ENCODE peak calls at places on chromosomes 4 and X, in eight cellular contexts. U, Q, K, Z, N, A, C and O are unnamed samples.

GRCh38 chrX:110042521-110042920 is 39.6 kb downstream of the TMEM164 start:
- DNase-seq in N (no peak), U (no peak), A (no peak), C (no peak), K (no peak), Q (no peak), Z (peak), O (no peak)

GRCh38 chr4:85761803-85762202 is 286.9 kb downstream of the ARHGAP24 start:
- DNase-seq in N (peak), U (no peak), C (no peak), Q (no peak), Z (no peak), A (no peak), K (no peak), O (no peak)

GRCh38 chr4:124483043-124483906 is 229.3 kb downstream of the ANKRD50 start:
- DNase-seq in U (no peak), C (no peak), Z (no peak), Q (no peak), A (no peak), N (no peak), K (no peak), O (no peak)

GRCh38 chr4:84497220-84497834 is 1.8 kb downstream of the NKX6-1 start:
- DNase-seq in U (no peak), A (no peak), Q (no peak), C (no peak), Z (no peak), K (no peak), N (peak), O (no peak)

GRCh38 chrX:102345916-102346315 is 93.9 kb downstream of the NXF2B start:
- DNase-seq in K (peak), C (peak), U (peak), N (peak), Z (peak), A (no peak), Q (peak), O (no peak)

GRCh38 chr4:40827774-40828173 is 78.0 kb downstream of the NSUN7 start:
- DNase-seq in Z (no peak), N (no peak), U (no peak), C (no peak), Q (no peak), K (no peak), A (no peak), O (no peak)

GRCh38 chr4:6534618-6535328 is 40.2 kb upstream of the MAN2B2 start:
- DNase-seq in A (no peak), Q (no peak), K (no peak), N (no peak), Z (no peak), C (no peak), U (no peak), O (no peak)

GRCh38 chrX:54452920-54453319 is 12.7 kb downstream of the TSR2 start:
- DNase-seq in K (no peak), Q (no peak), U (no peak), C (no peak), N (no peak), A (no peak), Z (peak), O (peak)

GRCh38 chr4:6938237-6938636 is 28.6 kb downstream of the TBC1D14 start:
- DNase-seq in K (no peak), Z (peak), N (no peak), Q (peak), U (no peak), C (no peak), A (no peak), O (no peak)

GRCh38 chrX:135112096-135112729 is 8.1 kb downstream of the ETDB start:
- DNase-seq in K (no peak), Z (peak), Q (peak), N (peak), U (no peak), A (peak), C (no peak), O (peak)

GRCh38 chr4:6425336-6425735 is 47.1 kb downstream of the PPP2R2C start:
- DNase-seq in K (no peak), N (no peak), A (no peak), Q (no peak), U (no peak), C (no peak), Z (no peak), O (no peak)

GRCh38 chr4:67765401-67765800 is 11.2 kb upstream of the GNRHR start:
- DNase-seq in A (no peak), K (no peak), Z (no peak), U (no peak), C (no peak), Q (no peak), N (no peak), O (no peak)

GRCh38 chr4:151675366-151676060 is 85.3 kb downstream of the GATB start:
- DNase-seq in C (no peak), Z (no peak), N (no peak), K (no peak), Q (peak), A (no peak), U (no peak), O (no peak)

GRCh38 chr4:157290622-157291021 is 70.1 kb downstream of the GRIA2 start:
- DNase-seq in Q (no peak), Z (no peak), A (no peak), U (no peak), C (no peak), N (no peak), K (no peak), O (no peak)

GRCh38 chr4:158033416-158033863 is 139.4 kb downstream of the GASK1B start:
- DNase-seq in N (peak), A (no peak), Z (no peak), K (no peak), C (no peak), U (no peak), Q (peak), O (peak)

GRCh38 chr4:113064244-113064643 is 14.8 kb downstream of the ANK2 start:
- DNase-seq in N (peak), U (no peak), Q (no peak), Z (no peak), A (no peak), C (no peak), K (no peak), O (no peak)

GRCh38 chr4:7549866-7550265 is 115.1 kb upstream of the PSAPL1 start:
- DNase-seq in N (no peak), C (no peak), A (no peak), Q (no peak), Z (no peak), U (no peak), K (no peak), O (no peak)

GRCh38 chr4:41538887-41539498 is 1.0 kb downstream of the LIMCH1 start:
- DNase-seq in N (no peak), K (no peak), Z (no peak), A (no peak), U (peak), Q (no peak), C (no peak), O (no peak)

GRCh38 chrX:55340896-55341433 is 76.2 kb upstream of the PAGE3 start:
- DNase-seq in C (no peak), U (no peak), N (no peak), Z (no peak), Q (no peak), K (no peak), A (no peak), O (no peak)

GRCh38 chrX:53321943-53322497 is 40.6 kb upstream of the IQSEC2 start:
- DNase-seq in A (no peak), C (no peak), Z (no peak), U (no peak), K (no peak), N (no peak), Q (no peak), O (no peak)

GRCh38 chrX:53320543-53321215 is 39.3 kb upstream of the IQSEC2 start:
- DNase-seq in Z (peak), A (no peak), N (peak), K (no peak), C (no peak), Q (no peak), U (no peak), O (no peak)

GRCh38 chrX:53319614-53320542 is 38.5 kb upstream of the IQSEC2 start:
- DNase-seq in Q (no peak), A (no peak), Z (peak), N (peak), K (no peak), C (no peak), U (no peak), O (no peak)

GRCh38 chrX:53323196-53323595 is 41.8 kb upstream of the IQSEC2 start:
- DNase-seq in K (no peak), A (no peak), Q (no peak), C (no peak), Z (no peak), N (no peak), U (no peak), O (no peak)

GRCh38 chrX:53321216-53321942 is 40.0 kb upstream of the IQSEC2 start:
- DNase-seq in A (no peak), U (no peak), Q (no peak), N (peak), C (no peak), Z (peak), K (no peak), O (no peak)
- TF ChIP-seq POLR2A in A (peak), U (peak), Q (no peak), N (no peak), C (no peak), Z (no peak), K (no peak), O (no peak)

GRCh38 chr4:86935833-86936721 is 1.3 kb downstream of the AFF1 start:
- DNase-seq in U (peak), Z (peak), Q (peak), C (peak), A (peak), N (peak), K (no peak), O (peak)
- TF ChIP-seq POLR2A in U (peak), Z (no peak), Q (no peak), C (peak), A (no peak), N (peak), K (peak), O (peak)

DNA sequence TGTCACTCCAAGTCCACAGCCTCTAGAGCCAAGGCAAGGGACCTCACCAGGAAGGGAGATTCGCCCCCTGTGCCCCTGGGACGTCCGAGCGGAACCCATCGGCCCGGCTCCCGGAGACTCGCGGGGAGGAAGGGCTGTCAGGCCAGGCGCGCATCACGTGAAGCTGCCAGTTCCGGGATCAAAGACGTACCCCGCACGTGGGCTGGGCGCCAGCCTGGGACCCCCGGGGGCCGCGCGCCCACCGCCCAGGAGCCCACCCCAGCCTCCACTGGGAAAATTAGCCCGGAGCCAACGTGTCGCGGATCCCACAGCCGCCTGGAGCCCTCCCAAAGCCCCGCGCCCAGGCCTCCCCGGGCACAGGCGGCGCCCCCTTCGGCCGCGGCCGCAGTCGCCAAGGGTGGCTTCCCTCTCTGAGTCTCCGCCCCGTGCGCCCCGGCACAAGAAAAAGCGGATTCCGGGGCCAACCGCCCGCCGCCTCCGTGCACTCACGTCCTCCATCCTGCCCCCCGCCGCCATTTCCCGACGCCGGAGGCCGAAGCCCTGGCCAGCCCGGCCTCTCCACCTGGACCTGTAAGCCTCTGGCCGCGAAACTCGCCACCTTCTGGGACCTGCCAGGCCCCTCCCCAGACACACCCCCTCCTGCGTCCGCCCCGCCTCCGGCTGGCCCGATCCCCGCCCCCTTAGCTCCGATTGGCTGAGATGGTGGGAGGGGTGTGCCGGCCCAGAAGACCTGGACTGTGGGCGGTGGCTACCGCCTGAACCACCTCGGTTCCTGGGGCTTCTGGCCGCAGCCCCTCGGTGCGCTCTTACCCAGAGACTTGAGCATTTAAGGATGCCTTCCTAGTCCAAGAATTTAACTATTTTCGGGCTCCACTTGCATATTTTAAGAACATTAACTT is at the start of gene TMEM192:
- DNase-seq in K (peak), N (peak), U (peak), Q (peak), A (peak), C (peak), Z (peak), O (peak)
- TF ChIP-seq POLR2A in K (peak), N (peak), U (peak), Q (no peak), A (no peak), C (peak), Z (peak), O (peak)

GRCh38 chrX:153624196-153625091 is 22.6 kb upstream of the DUSP9 start:
- DNase-seq in N (peak), A (no peak), K (no peak), C (no peak), U (no peak), Z (no peak), Q (no peak), O (no peak)
- TF ChIP-seq POLR2A in N (no peak), A (no peak), K (no peak), C (no peak), U (no peak), Z (no peak), Q (no peak), O (no peak)

DNA sequence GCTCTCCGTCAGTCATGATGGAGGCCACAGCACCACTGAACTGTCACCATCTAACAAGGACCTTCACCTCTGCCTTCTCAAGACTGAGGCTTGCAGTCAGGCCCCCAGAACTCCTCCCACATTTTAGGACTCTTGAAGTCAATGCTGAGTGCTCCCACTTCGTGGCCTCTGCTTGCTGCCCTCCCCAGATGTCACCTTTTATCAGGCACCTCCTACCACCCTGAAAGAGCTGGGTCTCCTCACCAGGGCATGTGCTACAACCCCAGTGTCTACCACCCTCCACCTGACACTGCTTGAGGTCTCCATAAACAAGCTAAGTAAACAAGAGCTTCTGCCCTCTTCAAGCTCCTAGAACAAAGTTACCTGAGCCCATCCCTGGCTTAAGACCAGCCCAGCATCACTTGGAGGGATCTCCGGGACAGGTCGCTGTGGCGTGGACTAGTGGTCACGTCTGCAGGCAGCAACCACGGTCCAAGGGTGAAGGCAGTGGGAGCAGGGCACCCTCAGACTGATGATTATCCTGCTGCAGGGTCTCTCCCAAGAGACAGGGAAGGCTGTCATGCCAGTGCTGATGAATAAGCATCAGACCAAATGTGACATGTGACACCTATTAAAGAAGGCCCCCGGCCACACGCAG is 7.7 kb upstream of the FAM53A start:
- DNase-seq in A (no peak), C (no peak), Z (no peak), U (no peak), K (no peak), Q (no peak), N (no peak), O (no peak)
- TF ChIP-seq POLR2A in A (no peak), C (no peak), Z (no peak), U (no peak), K (no peak), Q (no peak), N (no peak), O (no peak)

DNA sequence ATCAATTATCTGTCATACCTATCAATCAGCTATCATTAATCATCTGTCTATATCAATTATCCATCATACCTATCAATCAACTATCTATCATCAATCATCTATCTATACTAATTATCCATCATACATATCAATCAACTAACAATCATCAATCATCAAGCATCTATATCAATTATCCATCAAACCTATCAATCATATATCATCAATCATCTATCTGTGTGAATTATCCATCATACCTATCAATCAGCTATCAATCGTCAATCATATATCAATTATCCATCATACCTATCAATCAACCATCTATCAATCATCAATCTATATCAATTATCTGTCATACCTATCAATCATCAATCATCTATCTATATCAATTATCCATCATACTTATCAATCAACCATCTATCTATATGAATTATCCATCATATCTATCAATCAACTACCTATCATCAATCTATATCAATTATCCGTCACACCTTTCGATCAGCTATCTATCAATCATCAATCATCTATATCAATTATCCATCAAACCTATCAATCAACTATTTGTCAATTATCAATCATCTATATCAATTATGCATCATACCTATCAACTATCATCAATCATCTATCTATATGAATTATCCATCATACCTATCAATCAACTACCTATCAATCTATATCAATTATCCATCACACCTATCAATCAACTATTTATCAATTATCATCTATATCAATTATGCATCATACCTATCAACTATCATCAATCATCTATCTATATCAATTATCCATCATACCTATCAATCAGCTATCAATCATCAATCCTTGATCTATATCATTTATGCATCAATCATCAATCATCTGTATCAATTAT is 70.4 kb upstream of the PPP2R3B start:
- DNase-seq in N (no peak), A (no peak), U (no peak), Z (no peak), Q (no peak), K (no peak), C (no peak), O (no peak)
- TF ChIP-seq POLR2A in N (no peak), A (no peak), U (no peak), Z (no peak), Q (no peak), K (no peak), C (no peak), O (no peak)

DNA sequence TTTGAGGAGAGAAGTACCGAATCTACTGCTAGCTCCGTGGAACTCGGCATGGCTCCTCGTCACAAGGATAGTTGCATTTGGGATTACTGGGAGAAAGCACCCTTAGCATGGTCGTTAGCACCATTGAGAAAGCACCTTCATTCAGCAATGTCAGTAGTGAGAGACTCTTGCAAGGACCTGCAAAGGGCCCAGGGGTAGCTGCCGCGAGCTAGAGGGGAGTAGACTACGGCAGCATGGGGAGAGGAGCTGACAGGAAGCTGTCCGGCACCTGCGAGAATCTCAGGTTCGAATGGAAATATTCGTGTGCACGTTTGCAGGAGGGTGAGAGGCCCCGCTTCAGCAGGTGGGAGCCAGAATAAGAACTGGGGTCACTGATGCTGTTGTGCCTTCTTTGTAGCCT is 20.2 kb downstream of the TLR10 start:
- DNase-seq in A (no peak), U (no peak), N (no peak), C (peak), K (no peak), Q (no peak), Z (peak), O (no peak)
- TF ChIP-seq POLR2A in A (no peak), U (no peak), N (no peak), C (no peak), K (no peak), Q (no peak), Z (no peak), O (no peak)

DNA sequence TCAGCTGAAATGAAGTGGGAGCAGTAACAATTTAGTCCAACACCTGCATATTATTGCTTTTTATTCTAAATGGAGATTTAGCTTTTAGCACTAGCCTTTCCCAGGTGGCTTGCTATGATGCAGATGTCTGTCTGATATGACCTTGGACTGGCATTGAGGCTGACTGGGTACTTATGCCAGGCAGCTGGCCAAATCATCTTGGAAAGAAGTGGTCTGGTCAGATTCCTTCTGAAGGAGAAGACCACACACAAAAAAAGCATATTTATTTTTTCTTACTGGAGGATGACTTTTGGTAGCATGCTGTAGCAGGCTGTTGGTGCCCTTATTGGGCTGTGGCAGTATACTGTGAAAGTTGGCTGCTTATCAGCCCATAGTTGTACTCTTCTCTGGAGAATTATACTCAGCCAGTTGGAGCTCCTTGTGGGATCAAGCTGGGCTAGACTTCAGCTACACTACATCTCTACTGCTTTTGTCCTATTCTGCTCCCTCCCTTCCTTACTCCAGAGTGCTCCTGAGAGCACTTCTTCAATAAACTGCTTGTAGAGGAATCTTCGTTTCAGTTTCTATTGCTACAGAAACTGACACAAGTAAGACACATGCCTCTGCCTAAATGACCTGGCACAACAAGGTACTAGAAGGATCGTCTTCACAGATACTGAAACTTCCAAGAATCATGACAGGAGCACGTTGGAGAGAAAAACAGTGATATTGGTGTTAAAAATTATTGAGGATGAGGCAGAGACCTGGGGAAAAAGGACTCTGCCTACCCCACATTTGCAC is 196.8 kb upstream of the RPS6KA3 start:
- DNase-seq in K (no peak), Q (no peak), A (no peak), N (no peak), Z (no peak), C (no peak), U (no peak), O (no peak)
- TF ChIP-seq POLR2A in K (no peak), Q (no peak), A (no peak), N (no peak), Z (no peak), C (no peak), U (no peak), O (no peak)